ENCODE peak calls at places on chromosome 12, in ten cellular contexts. H is GM12864, Q is ascending aorta, D is A549, L is astrocyte, V is ovary, O is cardiac muscle cell, T is heart left ventricle, F is psoas muscle, J is brain microvascular endothelial cell. Z is an unnamed sample.

GRCh38 chr12:44031472-44032185 is 195.7 kb downstream of the TMEM117 start:
- DNase-seq in L (peak), O (no peak), J (no peak), Q (no peak), H (no peak), V (no peak), T (no peak), F (no peak), D (no peak), Z (no peak)

GRCh38 chr12:96177013-96177412 is 17.2 kb upstream of the ELK3 start:
- DNase-seq in H (no peak), D (no peak), F (no peak), V (no peak), J (peak), L (peak), O (no peak), Q (no peak), T (no peak), Z (no peak)

GRCh38 chr12:51150777-51151176 is 22.2 kb downstream of the TFCP2 start:
- DNase-seq in H (no peak), F (no peak), L (no peak), J (no peak), O (no peak), D (no peak), T (no peak), Q (no peak), V (no peak), Z (no peak)

GRCh38 chr12:49902399-49903350 is 1.0 kb downstream of the FAIM2 start:
- DNase-seq in L (no peak), Q (no peak), O (no peak), J (no peak), T (no peak), H (no peak), D (no peak), F (no peak), V (no peak), Z (no peak)

GRCh38 chr12:106975098-106975497 is 11.8 kb downstream of the MTERF2 start:
- DNase-seq in H (no peak), V (no peak), D (no peak), L (no peak), O (no peak), Q (no peak), T (no peak), F (no peak), J (no peak), Z (no peak)

GRCh38 chr12:50828121-50828520 is 14.6 kb upstream of the TMPRSS12 start:
- DNase-seq in T (no peak), J (no peak), Q (no peak), H (no peak), V (no peak), O (no peak), F (no peak), D (no peak), L (no peak), Z (no peak)

GRCh38 chr12:92288533-92288932 is 142.9 kb upstream of the BTG1 start:
- DNase-seq in F (no peak), H (no peak), D (no peak), J (no peak), T (no peak), Q (no peak), L (no peak), O (no peak), V (no peak), Z (no peak)

GRCh38 chr12:83802011-83802410 is 1110.6 kb downstream of the SLC6A15 start:
- DNase-seq in Q (no peak), F (no peak), V (no peak), J (no peak), L (no peak), D (no peak), O (no peak), H (no peak), T (no peak), Z (no peak)

GRCh38 chr12:76571256-76571655 is 11.7 kb upstream of the OSBPL8 start:
- DNase-seq in H (no peak), L (peak), D (no peak), J (no peak), Q (no peak), O (no peak), T (no peak), F (no peak), V (no peak), Z (no peak)

GRCh38 chr12:132158677-132159554 is 14.7 kb downstream of the NOC4L start:
- DNase-seq in L (no peak), D (no peak), O (no peak), H (no peak), Q (no peak), J (no peak), T (no peak), V (no peak), F (peak), Z (no peak)

GRCh38 chr12:13713746-13714400 is 267.5 kb downstream of the GRIN2B start:
- DNase-seq in D (peak), F (no peak), T (no peak), Q (no peak), V (no peak), O (peak), J (no peak), L (no peak), H (no peak), Z (no peak)

GRCh38 chr12:71484272-71484905 is 44.8 kb downstream of the LGR5 start:
- DNase-seq in D (no peak), H (no peak), J (no peak), T (no peak), F (no peak), O (no peak), L (no peak), Q (no peak), V (no peak), Z (no peak)
- H3K4me3 ChIP-seq in D (no peak), H (no peak), J (no peak), T (no peak), F (peak), O (no peak), L (no peak), Q (no peak), V (no peak), Z (no peak)

GRCh38 chr12:104827587-104827986 is 130.5 kb downstream of the SLC41A2 start:
- DNase-seq in T (no peak), H (no peak), Q (no peak), O (no peak), F (no peak), J (no peak), D (no peak), L (no peak), V (no peak), Z (no peak)
- TF ChIP-seq CTCF in T (peak), H (peak), Q (peak), O (peak), F (peak), J (peak), D (no peak), L (peak), V (no peak), Z (no peak)

GRCh38 chr12:30796891-30797371 is 42.2 kb upstream of the CAPRIN2 start:
- DNase-seq in Q (no peak), L (peak), J (peak), F (no peak), O (peak), V (no peak), D (peak), H (no peak), T (no peak), Z (no peak)
- H3K4me3 ChIP-seq in Q (peak), L (peak), J (peak), F (peak), O (peak), V (peak), D (peak), H (no peak), T (peak), Z (peak)

GRCh38 chr12:110846615-110847566 is at the start of gene CCDC63:
- DNase-seq in J (peak), F (peak), T (peak), O (peak), L (peak), Q (no peak), H (no peak), V (peak), D (peak), Z (no peak)
- TF ChIP-seq CTCF in J (peak), F (peak), T (peak), O (peak), L (peak), Q (peak), H (peak), V (no peak), D (peak), Z (peak)

GRCh38 chr12:53343978-53344377 is 7.8 kb upstream of the SP7 start:
- DNase-seq in T (no peak), L (no peak), O (no peak), F (no peak), J (no peak), H (no peak), D (no peak), Q (no peak), V (no peak), Z (no peak)
- H3K4me3 ChIP-seq in T (no peak), L (no peak), O (no peak), F (no peak), J (no peak), H (no peak), D (no peak), Q (peak), V (no peak), Z (no peak)

DNA sequence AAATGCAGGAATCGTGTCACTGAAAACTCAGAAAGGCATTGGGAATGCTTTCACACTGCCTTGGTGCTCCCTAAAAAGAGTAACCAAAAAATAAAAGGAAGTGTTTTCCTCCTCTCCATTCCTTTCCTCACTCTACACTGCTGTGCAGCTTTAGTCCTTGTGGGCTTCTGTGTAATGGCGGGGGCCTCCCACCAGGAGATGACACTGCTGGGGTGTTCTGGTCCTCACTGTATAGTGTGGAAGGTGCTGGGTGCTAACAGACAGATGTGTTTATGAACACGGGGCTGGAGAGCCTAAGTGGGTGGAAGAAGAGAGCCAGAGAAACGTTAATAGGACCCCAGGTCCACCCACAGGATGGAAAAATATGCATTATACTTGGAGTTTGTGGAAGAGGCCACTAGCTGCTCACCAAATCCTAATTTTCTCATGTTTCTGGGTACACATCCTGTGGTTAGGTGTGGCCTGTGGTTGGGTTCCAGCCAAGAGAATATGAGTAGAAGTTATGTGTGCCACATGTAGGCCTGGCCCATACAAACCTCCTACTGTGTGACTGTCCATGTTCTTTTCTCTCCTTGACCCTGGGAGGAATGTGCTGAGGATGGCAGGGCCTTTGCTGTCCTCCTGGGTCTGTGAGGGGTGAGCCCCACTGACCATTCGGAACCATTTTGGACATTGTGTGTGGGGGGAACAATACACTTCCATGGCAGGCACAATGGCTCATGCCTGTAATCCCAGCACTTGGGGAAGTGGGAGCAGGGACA is 14.0 kb upstream of the C1S start:
- DNase-seq in V (no peak), O (no peak), L (no peak), D (no peak), F (no peak), T (no peak), Q (no peak), H (no peak), J (no peak), Z (no peak)
- TF ChIP-seq CTCF in V (no peak), O (no peak), L (no peak), D (no peak), F (no peak), T (no peak), Q (no peak), H (no peak), J (no peak), Z (no peak)

Z was measured in AG04449.